ENCODE peak calls at places on chromosomes 11 and 22, in eight cellular contexts. Y is COR-L47; S is KBM-7; I is HFF-Myc; H is stimulated activated CD4-positive, alpha-beta T cell treated with anti-CD3 and anti-CD28 coated beads, Interleukin-4, amount 100 ng/mL, for 4 hours; U is AML-193; C is LoVo; A is EL. F is an unnamed sample.

GRCh38 chr11:69878927-69879733 is 59.9 kb upstream of the FGF3 start:
- DNase-seq in Y (no peak), S (no peak), I (no peak), H (no peak), U (no peak), C (no peak), A (no peak), F (no peak)

GRCh38 chr11:14538271-14538925 is 18.2 kb upstream of the PSMA1 start:
- DNase-seq in Y (no peak), S (no peak), I (no peak), H (no peak), U (no peak), C (no peak), A (no peak), F (no peak)

GRCh38 chr22:22395230-22395629 is 113.3 kb downstream of the ZNF280B start:
- DNase-seq in Y (no peak), S (peak; percentile 15), I (no peak), H (no peak), U (no peak), C (no peak), A (no peak), F (peak; percentile 33)

GRCh38 chr11:29432719-29433325 is 584.0 kb downstream of the KCNA4 start:
- DNase-seq in Y (no peak), S (peak; percentile 50), I (peak; percentile 1), H (no peak), U (peak; percentile 1), C (peak; percentile 41), A (peak; percentile 28), F (peak; percentile 14)

GRCh38 chr11:76627541-76628082 is 42.9 kb downstream of the LRRC32 start:
- DNase-seq in Y (no peak), S (no peak), I (no peak), H (no peak), U (no peak), C (no peak), A (no peak), F (no peak)

GRCh38 chr22:45290410-45290936 is 5.7 kb downstream of the UPK3A start:
- DNase-seq in Y (no peak), S (no peak), I (no peak), H (no peak), U (no peak), C (no peak), A (peak; percentile 72), F (no peak)

GRCh38 chr11:1771700-1772099 is 8.0 kb upstream of the CTSD start:
- DNase-seq in Y (no peak), S (no peak), I (no peak), H (no peak), U (peak; percentile 82), C (no peak), A (peak; percentile 31), F (no peak)

GRCh38 chr11:7592706-7593105 is 78.9 kb downstream of the PPFIBP2 start:
- DNase-seq in Y (no peak), S (no peak), I (no peak), H (no peak), U (peak; percentile 67), C (no peak), A (peak; percentile 34), F (no peak)

GRCh38 chr11:45556851-45557707 is 108.3 kb downstream of the CHST1 start:
- DNase-seq in Y (no peak), S (no peak), I (no peak), H (no peak), U (no peak), C (no peak), A (peak; percentile 40), F (no peak)

GRCh38 chr11:18248561-18248960 is at the start of gene SAA2:
- DNase-seq in Y (no peak), S (no peak), I (no peak), H (no peak), U (no peak), C (no peak), A (no peak), F (no peak)

GRCh38 chr11:44795803-44796535 is 69.2 kb downstream of the TSPAN18 start:
- DNase-seq in Y (no peak), S (no peak), I (no peak), H (no peak), U (no peak), C (no peak), A (no peak), F (no peak)

GRCh38 chr11:17272823-17273222 is 3.7 kb upstream of the NUCB2 start:
- DNase-seq in Y (no peak), S (no peak), I (no peak), H (no peak), U (peak; percentile 48), C (no peak), A (no peak), F (no peak)